ENCODE peak calls at places on chromosomes 7 and 10, in four cellular contexts. E is brain pericyte, I is IMR-90, A is GM12891. O is an unnamed sample.
A peak's percentile ranks its signal among the peaks of the same experiment; 100 is the strongest.

GRCh38 chr10:81730901-81731300 is 144.1 kb upstream of the NRG3 start:
- DNase-seq in E (no peak), I (no peak), A (no peak), O (peak; percentile 78)

GRCh38 chr7:95396136-95397032 is at the start of gene PON3:
- DNase-seq in E (no peak), I (no peak), A (no peak), O (no peak)

GRCh38 chr10:33566001-33566400 is 231.5 kb upstream of the NRP1 start:
- DNase-seq in E (no peak), I (no peak), A (no peak), O (no peak)

GRCh38 chr7:16491148-16491547 is 25.6 kb upstream of the SOSTDC1 start:
- DNase-seq in E (no peak), I (no peak), A (no peak), O (no peak)

GRCh38 chr10:14556285-14556956 is 218.3 kb downstream of the FAM107B start:
- DNase-seq in E (no peak), I (peak; percentile 23), A (no peak), O (no peak)

GRCh38 chr7:103689262-103689661 is 243.3 kb upstream of the SLC26A5 start:
- DNase-seq in E (no peak), I (peak; percentile 46), A (no peak), O (peak; percentile 32)

GRCh38 chr7:116249969-116250553 is 39.7 kb downstream of the TES start:
- DNase-seq in E (no peak), I (peak; percentile 58), A (no peak), O (peak; percentile 12)

GRCh38 chr10:61779950-61780659 is 117.4 kb downstream of the CABCOCO1 start:
- DNase-seq in E (no peak), I (peak; percentile 74), A (no peak), O (peak; percentile 40)

GRCh38 chr7:22137466-22137865 is 191.8 kb upstream of the CDCA7L start:
- DNase-seq in E (peak; percentile 42), I (peak; percentile 38), A (no peak), O (no peak)

GRCh38 chr10:34670101-34670500 is 145.0 kb downstream of the PARD3 start:
- DNase-seq in E (no peak), I (no peak), A (no peak), O (no peak)

GRCh38 chr7:18874875-18875274 is 242.6 kb downstream of the TWIST1 start:
- DNase-seq in E (no peak), I (no peak), A (no peak), O (no peak)

GRCh38 chr10:33241351-33241750 is 93.1 kb downstream of the NRP1 start:
- DNase-seq in E (no peak), I (peak; percentile 51), A (no peak), O (no peak)

GRCh38 chr10:123991622-123992570 is 100.3 kb upstream of the CPXM2 start:
- DNase-seq in E (no peak), I (no peak), A (no peak), O (no peak)

GRCh38 chr10:93160829-93161228 is 87.1 kb downstream of the CYP26A1 start:
- DNase-seq in E (no peak), I (peak; percentile 39), A (no peak), O (no peak)

GRCh38 chr10:119542357-119542989 is at the start of gene RGS10:
- DNase-seq in E (no peak), I (peak; percentile 72), A (peak; percentile 76), O (peak; percentile 27)

GRCh38 chr10:103554488-103555320 is 61.2 kb downstream of the NEURL1 start:
- DNase-seq in E (no peak), I (peak; percentile 80), A (no peak), O (no peak)

GRCh38 chr7:94056796-94057207 is 52.6 kb upstream of the BET1 start:
- DNase-seq in E (no peak), I (peak; percentile 98), A (no peak), O (peak; percentile 99)

GRCh38 chr7:105013818-105014724 is at the start of gene KMT2E:
- DNase-seq in E (peak; percentile 78), I (peak; percentile 77), A (peak; percentile 46), O (peak; percentile 78)

GRCh38 chr10:107163904-107164861 is at the start of gene SORCS1:
- DNase-seq in E (no peak), I (no peak), A (no peak), O (no peak)

GRCh38 chr10:3777876-3778707 is 6.9 kb downstream of the KLF6 start:
- DNase-seq in E (no peak), I (peak; percentile 16), A (no peak), O (no peak)

GRCh38 chr7:1536768-1537630 is 6.5 kb downstream of the MAFK start:
- DNase-seq in E (peak; percentile 93), I (peak; percentile 99), A (no peak), O (peak; percentile 91)

GRCh38 chr10:34705563-34705962 is 109.5 kb downstream of the PARD3 start:
- DNase-seq in E (no peak), I (no peak), A (no peak), O (no peak)

GRCh38 chr10:74652664-74653063 is 173.7 kb upstream of the KAT6B start:
- DNase-seq in E (no peak), I (peak; percentile 8), A (no peak), O (no peak)